ENCODE peak calls at places on chromosomes 16 and 17, in seven cellular contexts. One of them, this sample, is unnamed.

GRCh38 chr16:85555549-85556455 is 57.3 kb upstream of the GSE1 start:
- DNase-seq in A549: peak; percentile 42
- DNase-seq in IMR-90: no peak
- DNase-seq in HepG2: peak; percentile 55
- DNase-seq in H1: peak; percentile 49
- DNase-seq in GM12878: no peak
- DNase-seq in SK-N-SH: peak; percentile 87
- DNase-seq in this sample: no peak

GRCh38 chr17:6343736-6344135 is 91.2 kb downstream of the AIPL1 start:
- DNase-seq in A549: no peak
- DNase-seq in IMR-90: no peak
- DNase-seq in HepG2: no peak
- DNase-seq in H1: no peak
- DNase-seq in GM12878: no peak
- DNase-seq in SK-N-SH: no peak
- DNase-seq in this sample: no peak

GRCh38 chr17:794876-795275 is 12.7 kb downstream of the MRM3 start:
- DNase-seq in A549: peak; percentile 87
- DNase-seq in IMR-90: peak; percentile 59
- DNase-seq in HepG2: peak; percentile 24
- DNase-seq in H1: peak; percentile 83
- DNase-seq in GM12878: no peak
- DNase-seq in SK-N-SH: peak; percentile 90
- DNase-seq in this sample: peak; percentile 47

GRCh38 chr17:34499576-34499975 is 79.8 kb upstream of the TMEM132E start:
- DNase-seq in A549: no peak
- DNase-seq in IMR-90: peak; percentile 27
- DNase-seq in HepG2: no peak
- DNase-seq in H1: peak; percentile 53
- DNase-seq in GM12878: no peak
- DNase-seq in SK-N-SH: no peak
- DNase-seq in this sample: no peak

GRCh38 chr16:27161398-27161797 is 41.9 kb upstream of the KDM8 start:
- DNase-seq in A549: no peak
- DNase-seq in IMR-90: no peak
- DNase-seq in HepG2: no peak
- DNase-seq in H1: no peak
- DNase-seq in GM12878: no peak
- DNase-seq in SK-N-SH: no peak
- DNase-seq in this sample: no peak

GRCh38 chr17:79340771-79341528 is 266.3 kb downstream of the ENGASE start:
- DNase-seq in A549: no peak
- DNase-seq in IMR-90: no peak
- DNase-seq in HepG2: no peak
- DNase-seq in H1: no peak
- DNase-seq in GM12878: peak; percentile 81
- DNase-seq in SK-N-SH: no peak
- DNase-seq in this sample: no peak

GRCh38 chr16:68459457-68459856 is 11.1 kb upstream of the SMPD3 start:
- DNase-seq in A549: no peak
- DNase-seq in IMR-90: no peak
- DNase-seq in HepG2: no peak
- DNase-seq in H1: no peak
- DNase-seq in GM12878: no peak
- DNase-seq in SK-N-SH: no peak
- DNase-seq in this sample: no peak

GRCh38 chr16:4942481-4942880 is 5.5 kb upstream of the PPL start:
- DNase-seq in A549: no peak
- DNase-seq in IMR-90: no peak
- DNase-seq in HepG2: no peak
- DNase-seq in H1: no peak
- DNase-seq in GM12878: no peak
- DNase-seq in SK-N-SH: no peak
- DNase-seq in this sample: no peak

GRCh38 chr16:85262558-85263196 is 150.4 kb upstream of the CIBAR2 start:
- DNase-seq in A549: no peak
- DNase-seq in IMR-90: no peak
- DNase-seq in HepG2: no peak
- DNase-seq in H1: no peak
- DNase-seq in GM12878: no peak
- DNase-seq in SK-N-SH: no peak
- DNase-seq in this sample: no peak

GRCh38 chr17:81959362-81960129 is 1.4 kb downstream of the NOTUM start:
- DNase-seq in A549: peak; percentile 55
- DNase-seq in IMR-90: peak; percentile 24
- DNase-seq in HepG2: peak; percentile 40
- DNase-seq in H1: peak; percentile 72
- DNase-seq in GM12878: no peak
- DNase-seq in SK-N-SH: peak; percentile 96
- DNase-seq in this sample: no peak

GRCh38 chr16:10277597-10277996 is 95.4 kb upstream of the GRIN2A start:
- DNase-seq in A549: no peak
- DNase-seq in IMR-90: no peak
- DNase-seq in HepG2: no peak
- DNase-seq in H1: no peak
- DNase-seq in GM12878: no peak
- DNase-seq in SK-N-SH: no peak
- DNase-seq in this sample: no peak

GRCh38 chr17:64348666-64349065 is 42.0 kb downstream of the PECAM1 start:
- DNase-seq in A549: no peak
- DNase-seq in IMR-90: no peak
- DNase-seq in HepG2: no peak
- DNase-seq in H1: no peak
- DNase-seq in GM12878: no peak
- DNase-seq in SK-N-SH: no peak
- DNase-seq in this sample: no peak

GRCh38 chr16:9763505-9763904 is 418.7 kb downstream of the GRIN2A start:
- DNase-seq in A549: no peak
- DNase-seq in IMR-90: no peak
- DNase-seq in HepG2: no peak
- DNase-seq in H1: no peak
- DNase-seq in GM12878: no peak
- DNase-seq in SK-N-SH: no peak
- DNase-seq in this sample: no peak

GRCh38 chr17:76008630-76009425 is 8.2 kb downstream of the CDK3 start:
- DNase-seq in A549: no peak
- DNase-seq in IMR-90: no peak
- DNase-seq in HepG2: no peak
- DNase-seq in H1: no peak
- DNase-seq in GM12878: no peak
- DNase-seq in SK-N-SH: no peak
- DNase-seq in this sample: no peak

GRCh38 chr16:11050954-11051353 is 106.6 kb downstream of the CLEC16A start:
- DNase-seq in A549: no peak
- DNase-seq in IMR-90: no peak
- DNase-seq in HepG2: no peak
- DNase-seq in H1: no peak
- DNase-seq in GM12878: no peak
- DNase-seq in SK-N-SH: no peak
- DNase-seq in this sample: no peak

GRCh38 chr17:41667280-41668008 is 21.2 kb upstream of the EIF1 start:
- DNase-seq in A549: no peak
- DNase-seq in IMR-90: no peak
- DNase-seq in HepG2: no peak
- DNase-seq in H1: no peak
- DNase-seq in GM12878: no peak
- DNase-seq in SK-N-SH: no peak
- DNase-seq in this sample: no peak

GRCh38 chr17:43224146-43224705 is 4.2 kb downstream of the CCDC200 start:
- DNase-seq in A549: no peak
- DNase-seq in IMR-90: no peak
- DNase-seq in HepG2: no peak
- DNase-seq in H1: peak; percentile 33
- DNase-seq in GM12878: no peak
- DNase-seq in SK-N-SH: no peak
- DNase-seq in this sample: no peak

GRCh38 chr16:85448557-85449194 is 164.4 kb upstream of the GSE1 start:
- DNase-seq in A549: no peak
- DNase-seq in IMR-90: no peak
- DNase-seq in HepG2: peak; percentile 79
- DNase-seq in H1: no peak
- DNase-seq in GM12878: no peak
- DNase-seq in SK-N-SH: peak; percentile 86
- DNase-seq in this sample: no peak

GRCh38 chr17:63039342-63039741 is 73.3 kb downstream of the TANC2 start:
- DNase-seq in A549: no peak
- DNase-seq in IMR-90: peak; percentile 28
- DNase-seq in HepG2: no peak
- DNase-seq in H1: no peak
- DNase-seq in GM12878: no peak
- DNase-seq in SK-N-SH: no peak
- DNase-seq in this sample: no peak

GRCh38 chr17:77735341-77736206 is 222.9 kb upstream of the TNRC6C start:
- DNase-seq in A549: no peak
- DNase-seq in IMR-90: no peak
- DNase-seq in HepG2: no peak
- DNase-seq in H1: no peak
- DNase-seq in GM12878: no peak
- DNase-seq in SK-N-SH: peak; percentile 82
- DNase-seq in this sample: no peak

GRCh38 chr16:11053916-11054460 is 109.6 kb downstream of the CLEC16A start:
- DNase-seq in A549: no peak
- DNase-seq in IMR-90: no peak
- DNase-seq in HepG2: no peak
- DNase-seq in H1: no peak
- DNase-seq in GM12878: no peak
- DNase-seq in SK-N-SH: no peak
- DNase-seq in this sample: no peak

GRCh38 chr16:12184419-12184831 is 207.9 kb downstream of the SNX29 start:
- DNase-seq in A549: no peak
- DNase-seq in IMR-90: no peak
- DNase-seq in HepG2: no peak
- DNase-seq in H1: no peak
- DNase-seq in GM12878: no peak
- DNase-seq in SK-N-SH: no peak
- DNase-seq in this sample: no peak

GRCh38 chr16:85329059-85329812 is 217.0 kb upstream of the CIBAR2 start:
- DNase-seq in A549: no peak
- DNase-seq in IMR-90: peak; percentile 41
- DNase-seq in HepG2: no peak
- DNase-seq in H1: no peak
- DNase-seq in GM12878: no peak
- DNase-seq in SK-N-SH: peak; percentile 73
- DNase-seq in this sample: peak; percentile 28

GRCh38 chr17:77376795-77377751 is 236.3 kb downstream of the SEC14L1 start:
- DNase-seq in A549: no peak
- DNase-seq in IMR-90: peak; percentile 92
- DNase-seq in HepG2: peak; percentile 95
- DNase-seq in H1: no peak
- DNase-seq in GM12878: no peak
- DNase-seq in SK-N-SH: peak; percentile 91
- DNase-seq in this sample: no peak

GRCh38 chr16:8849411-8850011 is 19.3 kb downstream of the CARHSP1 start:
- DNase-seq in A549: no peak
- DNase-seq in IMR-90: no peak
- DNase-seq in HepG2: no peak
- DNase-seq in H1: no peak
- DNase-seq in GM12878: no peak
- DNase-seq in SK-N-SH: peak; percentile 16
- DNase-seq in this sample: no peak

GRCh38 chr16:87150359-87151280 is 166.6 kb downstream of the C16orf95 start:
- DNase-seq in A549: no peak
- DNase-seq in IMR-90: no peak
- DNase-seq in HepG2: no peak
- DNase-seq in H1: no peak
- DNase-seq in GM12878: no peak
- DNase-seq in SK-N-SH: no peak
- DNase-seq in this sample: no peak

GRCh38 chr17:76956846-76957540 is 88.8 kb downstream of the MGAT5B start:
- DNase-seq in A549: no peak
- DNase-seq in IMR-90: no peak
- DNase-seq in HepG2: no peak
- DNase-seq in H1: no peak
- DNase-seq in GM12878: no peak
- DNase-seq in SK-N-SH: no peak
- DNase-seq in this sample: no peak

GRCh38 chr16:608019-608418 is 18.2 kb downstream of the RAB40C start:
- DNase-seq in A549: no peak
- DNase-seq in IMR-90: no peak
- DNase-seq in HepG2: no peak
- DNase-seq in H1: no peak
- DNase-seq in GM12878: no peak
- DNase-seq in SK-N-SH: no peak
- DNase-seq in this sample: no peak
- H3K9me3 ChIP-seq in A549: peaks cover 18% of the 10 kb centered on the region
- H3K9me3 ChIP-seq in IMR-90: no peaks in the 10 kb centered on the region
- H3K9me3 ChIP-seq in HepG2: no peaks in the 10 kb centered on the region
- H3K9me3 ChIP-seq in H1: peaks cover 7% of the 10 kb centered on the region
- H3K9me3 ChIP-seq in GM12878: peaks cover 3% of the 10 kb centered on the region
- H3K9me3 ChIP-seq in SK-N-SH: no peaks in the 10 kb centered on the region
- H3K9me3 ChIP-seq in this sample: no peaks in the 10 kb centered on the region

GRCh38 chr16:54477766-54478165 is 191.2 kb upstream of the IRX3 start:
- DNase-seq in A549: no peak
- DNase-seq in IMR-90: no peak
- DNase-seq in HepG2: no peak
- DNase-seq in H1: no peak
- DNase-seq in GM12878: no peak
- DNase-seq in SK-N-SH: peak; percentile 35
- DNase-seq in this sample: no peak
- TF ChIP-seq RAD21 in A549: no peak
- TF ChIP-seq RAD21 in IMR-90: no peak
- TF ChIP-seq RAD21 in HepG2: no peak
- TF ChIP-seq RAD21 in H1: no peak
- TF ChIP-seq RAD21 in GM12878: no peak
- TF ChIP-seq RAD21 in SK-N-SH: peak; percentile 17
- TF ChIP-seq RAD21 in this sample: no peak

DNA sequence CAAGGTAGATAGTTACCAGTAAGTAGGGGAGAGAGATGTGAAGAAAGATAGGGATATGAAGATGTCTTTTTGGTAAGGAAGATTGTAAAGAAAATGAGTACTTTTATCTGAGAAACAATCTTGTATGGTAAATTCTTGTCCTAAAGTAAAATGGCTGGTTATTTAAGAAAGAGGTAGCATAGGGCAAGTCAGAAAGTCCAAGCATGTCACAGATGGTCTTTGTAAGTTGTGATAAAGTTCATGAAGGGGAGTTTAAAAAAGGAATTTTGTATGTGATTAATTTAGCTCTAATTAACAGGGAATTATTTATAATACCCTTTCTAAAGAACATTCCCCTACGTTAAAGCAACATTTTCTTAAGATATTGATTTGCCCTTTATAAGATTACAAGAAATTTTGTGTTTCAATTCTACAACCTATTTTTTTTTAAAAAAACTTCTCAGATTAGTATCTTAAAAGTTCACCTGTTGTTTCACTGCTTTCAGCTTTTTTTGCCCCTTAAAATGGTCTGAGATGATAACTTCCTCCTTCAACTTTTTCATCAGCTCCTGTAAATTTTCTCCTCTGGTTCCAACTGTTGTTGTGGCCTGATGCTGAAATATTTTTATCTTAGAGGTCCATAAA is 16.2 kb upstream of the CPHXL start:
- DNase-seq in A549: no peak
- DNase-seq in IMR-90: no peak
- DNase-seq in HepG2: no peak
- DNase-seq in H1: no peak
- DNase-seq in GM12878: no peak
- DNase-seq in SK-N-SH: no peak
- DNase-seq in this sample: peak; percentile 12
- H3K9me3 ChIP-seq in A549: peaks cover 35% of the 10 kb centered on the region
- H3K9me3 ChIP-seq in IMR-90: peaks cover 9% of the 10 kb centered on the region
- H3K9me3 ChIP-seq in HepG2: peaks cover 52% of the 10 kb centered on the region
- H3K9me3 ChIP-seq in H1: peaks cover 41% of the 10 kb centered on the region
- H3K9me3 ChIP-seq in GM12878: peaks cover 2% of the 10 kb centered on the region
- H3K9me3 ChIP-seq in SK-N-SH: peaks cover 12% of the 10 kb centered on the region
- H3K9me3 ChIP-seq in this sample: no peaks in the 10 kb centered on the region

GRCh38 chr17:27233059-27233458 is 60.9 kb upstream of the WSB1 start:
- DNase-seq in A549: no peak
- DNase-seq in IMR-90: no peak
- DNase-seq in HepG2: no peak
- DNase-seq in H1: no peak
- DNase-seq in GM12878: no peak
- DNase-seq in SK-N-SH: no peak
- DNase-seq in this sample: no peak
- TF ChIP-seq RAD21 in A549: no peak
- TF ChIP-seq RAD21 in IMR-90: no peak
- TF ChIP-seq RAD21 in HepG2: no peak
- TF ChIP-seq RAD21 in H1: no peak
- TF ChIP-seq RAD21 in GM12878: no peak
- TF ChIP-seq RAD21 in SK-N-SH: no peak
- TF ChIP-seq RAD21 in this sample: no peak